ENCODE peak calls at places on chromosomes 2 and 18, in five cellular contexts. O, Q, E, Z and R are unnamed samples. For H3K27me3, the result is how much of the 10 kb centered on the place peaks cover.

GRCh38 chr2:187442378-187442777 is 5.7 kb downstream of the CALCRL start:
- DNase-seq in E (no peak), Q (no peak), O (no peak), Z (no peak), R (no peak)

GRCh38 chr2:119202610-119203351 is 20.9 kb upstream of the STEAP3 start:
- DNase-seq in O (no peak), Z (no peak), Q (no peak), E (no peak), R (no peak)

GRCh38 chr2:25310965-25311865 is 30.5 kb downstream of the DNMT3A start:
- DNase-seq in E (no peak), Q (peak), Z (no peak), O (peak), R (no peak)

GRCh38 chr2:58571181-58571852 is 330.2 kb upstream of the FANCL start:
- DNase-seq in Q (no peak), O (peak), Z (no peak), E (no peak), R (no peak)

GRCh38 chr2:64913357-64913869 is 75.8 kb upstream of the SLC1A4 start:
- DNase-seq in Q (no peak), E (no peak), Z (no peak), O (no peak), R (no peak)

GRCh38 chr2:233245406-233245805 is 6.1 kb upstream of the ATG16L1 start:
- DNase-seq in E (no peak), Z (no peak), O (peak), Q (no peak), R (no peak)

GRCh38 chr2:191713837-191714236 is 35.9 kb downstream of the NABP1 start:
- DNase-seq in Z (no peak), O (no peak), E (no peak), Q (peak), R (no peak)

GRCh38 chr2:193377789-193378188 is 1183.1 kb upstream of the TMEFF2 start:
- DNase-seq in O (peak), Q (no peak), Z (no peak), E (no peak), R (no peak)

GRCh38 chr18:74397572-74397971 is 59.5 kb downstream of the DIPK1C start:
- DNase-seq in O (no peak), Z (no peak), Q (no peak), E (no peak), R (no peak)

GRCh38 chr2:85468704-85469349 is 50.3 kb downstream of the SH2D6 start:
- DNase-seq in E (no peak), Q (no peak), Z (peak), O (peak), R (no peak)

DNA sequence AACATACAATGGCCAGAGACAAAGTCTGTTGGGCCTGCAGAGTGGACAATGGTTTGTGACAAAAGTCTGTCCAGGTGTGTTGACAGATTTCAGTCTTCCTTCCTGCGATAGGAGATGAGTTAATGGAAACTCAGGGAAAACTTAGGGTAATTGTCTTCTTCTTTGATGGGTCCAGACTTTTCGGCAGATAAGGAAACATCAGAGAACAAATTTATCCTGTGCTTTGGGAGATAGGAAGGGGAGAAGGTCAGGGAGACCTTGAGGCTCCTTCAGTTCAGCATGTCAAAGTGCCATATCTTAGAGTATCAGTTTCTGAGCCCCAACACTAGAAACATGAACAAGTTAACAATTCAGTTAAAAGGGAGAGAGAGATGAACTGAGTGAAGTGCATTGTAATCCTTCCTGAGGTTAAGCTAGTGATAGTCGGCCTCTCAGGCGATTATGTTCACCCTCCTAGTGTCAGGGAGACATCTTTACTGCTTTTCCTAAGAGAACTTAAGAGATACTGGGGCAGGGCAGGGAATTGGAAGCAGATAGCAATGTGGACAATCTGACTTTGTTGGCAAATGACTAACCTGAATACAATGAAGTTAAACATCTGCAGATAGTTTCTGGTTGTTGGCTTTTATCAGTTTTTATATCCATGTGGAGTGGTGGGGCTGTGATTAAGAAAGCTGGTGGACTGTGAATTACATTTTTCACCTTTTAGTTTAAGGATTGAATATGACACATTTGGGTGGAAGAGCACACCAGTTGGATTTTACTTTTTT is 248.8 kb upstream of the FN1 start:
- DNase-seq in Q (no peak), E (no peak), O (peak), Z (no peak), R (no peak)
- H3K27me3 ChIP-seq in Q (under half), E (under half), O (under half), Z (under half), R (under half)

GRCh38 chr2:103792039-103792438 is 1030.2 kb downstream of the TMEM182 start:
- DNase-seq in Q (no peak), Z (no peak), E (no peak), O (no peak), R (no peak)

GRCh38 chr2:103788346-103788745 is 1026.5 kb downstream of the TMEM182 start:
- DNase-seq in E (no peak), Q (no peak), Z (no peak), O (no peak), R (no peak)

GRCh38 chr2:103789716-103790085 is 1027.9 kb downstream of the TMEM182 start:
- DNase-seq in O (no peak), Q (no peak), E (no peak), Z (no peak), R (no peak)

GRCh38 chr2:103785432-103785831 is 1023.6 kb downstream of the TMEM182 start:
- DNase-seq in Q (no peak), E (no peak), Z (no peak), O (no peak), R (no peak)

GRCh38 chr2:103788875-103789715 is 1027.3 kb downstream of the TMEM182 start:
- DNase-seq in Q (no peak), Z (no peak), E (no peak), O (peak), R (no peak)
- H3K27me3 ChIP-seq in Q (under half), Z (under half), E (under half), O (under half), R (under half)

DNA sequence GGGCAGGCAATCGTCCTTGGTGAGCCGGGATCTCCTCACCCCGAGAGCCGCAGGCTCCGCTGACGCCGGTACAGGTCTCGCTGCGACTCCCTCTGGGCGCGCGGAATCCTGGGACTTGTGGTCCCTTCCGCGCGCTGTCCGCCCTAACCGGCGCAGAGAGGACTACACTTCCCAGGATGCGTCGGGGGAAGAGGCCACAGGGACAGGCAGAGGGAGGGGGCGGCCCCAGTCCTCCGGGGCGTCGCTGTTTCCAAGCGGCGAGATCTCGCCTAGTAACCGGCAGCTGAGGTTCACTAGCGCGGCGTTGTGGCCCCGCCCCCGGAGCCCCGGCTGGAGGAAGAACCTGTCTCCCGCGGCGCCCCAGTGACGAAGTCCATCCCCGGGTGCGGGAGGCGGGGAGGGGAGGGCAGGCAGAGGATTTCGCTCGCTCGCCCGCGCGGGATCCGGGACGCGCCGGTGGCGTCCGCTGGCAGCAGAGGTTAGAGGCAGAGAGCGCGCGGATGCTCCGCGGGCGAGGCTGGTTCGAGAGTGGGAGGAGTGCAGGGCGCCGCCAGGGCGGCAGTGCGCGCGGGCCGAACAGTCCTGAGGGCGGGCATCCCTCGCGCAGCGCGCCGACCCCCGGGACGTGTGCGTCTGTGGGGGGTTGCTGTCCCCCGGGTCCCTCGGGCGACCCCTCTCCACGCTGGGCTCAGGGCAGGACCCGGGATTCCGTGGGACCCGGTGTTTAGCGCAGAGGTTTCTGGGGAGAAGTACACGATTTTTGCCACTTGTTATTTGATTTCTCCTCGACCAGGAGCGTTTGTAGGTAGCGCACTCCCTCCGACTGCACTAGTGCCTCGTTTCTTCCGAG is at the start of gene EML6:
- DNase-seq in O (peak), Q (peak), Z (peak), E (peak), R (peak)
- H3K27me3 ChIP-seq in O (under half), Q (under half), Z (under half), E (under half), R (under half)

GRCh38 chr2:104746299-104746698 is 107.6 kb upstream of the POU3F3 start:
- DNase-seq in O (no peak), E (no peak), Z (no peak), Q (no peak), R (no peak)
- H3K27me3 ChIP-seq in O (under half), E (under half), Z (under half), Q (under half), R (under half)

GRCh38 chr2:95308426-95308990 is 11.4 kb downstream of the KCNIP3 start:
- DNase-seq in Q (no peak), E (no peak), Z (no peak), O (no peak), R (no peak)

GRCh38 chr2:95305341-95306058 is 8.4 kb downstream of the KCNIP3 start:
- DNase-seq in E (no peak), O (no peak), Q (no peak), Z (no peak), R (no peak)

GRCh38 chr2:95307878-95308277 is 10.7 kb downstream of the KCNIP3 start:
- DNase-seq in Q (no peak), Z (no peak), O (no peak), E (no peak), R (no peak)

GRCh38 chr2:95306306-95306895 is 9.3 kb downstream of the KCNIP3 start:
- DNase-seq in E (no peak), Z (no peak), O (no peak), Q (no peak), R (no peak)

DNA sequence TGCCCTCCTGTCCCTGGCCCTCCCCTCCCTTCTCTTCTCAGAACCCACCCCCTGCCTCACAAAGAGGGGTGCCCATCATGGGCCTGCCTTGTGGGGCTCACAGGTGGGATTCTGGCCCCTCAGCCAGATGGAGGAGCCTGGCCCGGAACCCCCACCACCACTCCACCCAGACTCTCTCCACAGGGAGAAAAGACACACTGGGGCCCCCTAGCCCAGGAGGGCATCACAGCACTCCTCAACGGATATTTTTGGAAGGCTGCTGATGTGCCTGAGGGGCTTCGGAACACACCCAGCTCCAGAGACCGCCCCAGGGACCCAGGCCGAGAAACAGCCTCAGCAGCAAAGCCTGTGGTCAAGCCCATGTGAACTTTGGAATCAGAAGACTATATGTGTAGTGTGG is 9.9 kb downstream of the KCNIP3 start:
- DNase-seq in E (no peak), Z (no peak), O (no peak), Q (no peak), R (no peak)
- H3K27me3 ChIP-seq in E (under half), Z (under half), O (under half), Q (under half), R (under half)

GRCh38 chr2:68558576-68558975 is 84.8 kb upstream of the PROKR1 start:
- DNase-seq in Q (no peak), O (no peak), E (no peak), Z (no peak), R (no peak)
- H3K27me3 ChIP-seq in Q (under half), O (under half), E (under half), Z (under half), R (under half)

GRCh38 chr2:206452750-206453149 is 9.4 kb downstream of the ADAM23 start:
- DNase-seq in Z (no peak), E (no peak), O (peak), Q (no peak), R (no peak)
- H3K27me3 ChIP-seq in Z (under half), E (under half), O (under half), Q (under half), R (under half)

DNA sequence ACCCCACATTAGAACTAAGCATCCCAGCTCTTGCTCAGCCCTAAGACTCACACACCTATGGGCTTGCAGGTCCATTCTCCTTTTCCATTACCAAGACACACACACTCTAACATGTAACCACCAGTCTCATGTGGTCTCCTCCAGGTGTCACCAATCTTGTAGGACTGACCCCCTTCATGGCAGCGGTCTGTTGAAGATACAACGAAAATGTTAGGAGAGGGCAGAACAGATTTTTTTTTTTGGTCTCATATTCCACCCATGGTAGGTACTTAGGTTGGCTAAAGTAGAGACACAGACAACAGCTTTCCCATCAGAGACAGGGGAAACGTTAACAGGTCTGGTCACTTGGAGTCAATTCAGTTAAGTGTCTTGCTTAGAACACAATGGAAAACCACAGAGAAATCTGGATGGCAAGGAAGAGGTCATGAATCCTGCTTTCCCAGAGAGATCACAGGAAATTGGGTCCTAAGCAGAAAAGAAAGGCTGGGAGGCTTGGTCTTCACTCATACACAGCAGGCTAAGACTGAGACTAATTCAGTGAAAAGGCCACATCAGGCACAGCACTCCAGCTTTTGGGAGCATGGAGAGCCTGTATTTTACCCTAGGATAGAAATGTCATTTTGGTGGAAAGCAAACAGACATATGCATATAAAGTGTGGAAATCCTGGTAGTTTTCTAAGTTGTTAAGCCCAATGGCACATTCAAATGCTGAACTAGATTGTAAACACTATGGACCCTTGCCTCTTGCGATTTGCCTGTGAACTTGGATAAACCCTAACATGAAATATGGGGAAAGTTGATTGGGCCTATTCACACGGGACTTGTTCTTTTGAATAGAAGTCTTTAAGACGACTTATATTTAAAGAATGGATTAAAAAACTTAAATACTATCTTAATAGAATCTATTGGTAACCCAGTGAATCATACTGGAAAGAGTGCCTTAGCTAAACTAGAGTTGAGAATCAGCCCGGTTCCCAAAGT is 3.8 kb downstream of the FN1 start:
- DNase-seq in Z (no peak), E (no peak), Q (no peak), O (peak), R (no peak)
- H3K27me3 ChIP-seq in Z (under half), E (under half), Q (under half), O (under half), R (under half)

GRCh38 chr2:108993095-108993937 is 4.3 kb upstream of the EDAR start:
- DNase-seq in E (no peak), O (no peak), Z (no peak), Q (no peak), R (no peak)
- H3K27me3 ChIP-seq in E (under half), O (under half), Z (under half), Q (under half), R (under half)

GRCh38 chr18:8660316-8660715 is 45.0 kb upstream of the MTCL1 start:
- DNase-seq in Z (no peak), Q (no peak), E (no peak), O (no peak), R (no peak)
- H3K27me3 ChIP-seq in Z (under half), Q (under half), E (under half), O (under half), R (under half)